ENCODE peak calls at places on chromosomes 11 and 22, in four cellular contexts. One of them, this sample, is unnamed.

GRCh38 chr11:30583505-30584280 is 2.5 kb downstream of the MPPED2 start:
- DNase-seq in GM12878: no peak
- DNase-seq in K562: no peak
- DNase-seq in HepG2: no peak
- DNase-seq in this sample: no peak

GRCh38 chr11:111206472-111206871 is 39.1 kb upstream of the POU2AF2 start:
- DNase-seq in GM12878: no peak
- DNase-seq in K562: no peak
- DNase-seq in HepG2: no peak
- DNase-seq in this sample: peak

GRCh38 chr22:38257170-38257569 is 15.6 kb downstream of the TMEM184B start:
- DNase-seq in GM12878: no peak
- DNase-seq in K562: no peak
- DNase-seq in HepG2: no peak
- DNase-seq in this sample: no peak

GRCh38 chr22:39206491-39206890 is 38.3 kb downstream of the PDGFB start:
- DNase-seq in GM12878: no peak
- DNase-seq in K562: no peak
- DNase-seq in HepG2: no peak
- DNase-seq in this sample: no peak

GRCh38 chr22:46462726-46463371 is 74.6 kb downstream of the CELSR1 start:
- DNase-seq in GM12878: no peak
- DNase-seq in K562: no peak
- DNase-seq in HepG2: no peak
- DNase-seq in this sample: peak

GRCh38 chr11:99020324-99021225 is at the start of gene CNTN5:
- DNase-seq in GM12878: no peak
- DNase-seq in K562: peak
- DNase-seq in HepG2: peak
- DNase-seq in this sample: peak

GRCh38 chr22:41197046-41197807 is 7.9 kb upstream of the L3MBTL2 start:
- DNase-seq in GM12878: no peak
- DNase-seq in K562: peak
- DNase-seq in HepG2: peak
- DNase-seq in this sample: peak

GRCh38 chr22:24553597-24554315 is 1.2 kb downstream of the GUCD1 start:
- DNase-seq in GM12878: no peak
- DNase-seq in K562: no peak
- DNase-seq in HepG2: peak
- DNase-seq in this sample: no peak

GRCh38 chr11:7830740-7831139 is 34.0 kb upstream of the OR5P2 start:
- DNase-seq in GM12878: no peak
- DNase-seq in K562: no peak
- DNase-seq in HepG2: no peak
- DNase-seq in this sample: no peak

GRCh38 chr11:45269678-45270077 is 16.5 kb downstream of the SYT13 start:
- DNase-seq in GM12878: no peak
- DNase-seq in K562: no peak
- DNase-seq in HepG2: no peak
- DNase-seq in this sample: no peak

GRCh38 chr11:9201372-9202162 is 63.6 kb downstream of the DENND5A start:
- DNase-seq in GM12878: no peak
- DNase-seq in K562: no peak
- DNase-seq in HepG2: no peak
- DNase-seq in this sample: no peak

GRCh38 chr11:111944139-111944538 is 7.0 kb downstream of the DIXDC1 start:
- DNase-seq in GM12878: no peak
- DNase-seq in K562: no peak
- DNase-seq in HepG2: peak
- DNase-seq in this sample: no peak

GRCh38 chr11:11036185-11037161 is 178.6 kb upstream of the ZBED5 start:
- DNase-seq in GM12878: no peak
- DNase-seq in K562: peak
- DNase-seq in HepG2: peak
- DNase-seq in this sample: peak

GRCh38 chr11:125218336-125218735 is 53.8 kb downstream of the PKNOX2 start:
- DNase-seq in GM12878: no peak
- DNase-seq in K562: no peak
- DNase-seq in HepG2: no peak
- DNase-seq in this sample: no peak

GRCh38 chr11:95499516-95500135 is 268.6 kb upstream of the SESN3 start:
- DNase-seq in GM12878: no peak
- DNase-seq in K562: no peak
- DNase-seq in HepG2: no peak
- DNase-seq in this sample: peak

GRCh38 chr11:95502522-95502921 is 271.5 kb upstream of the SESN3 start:
- DNase-seq in GM12878: no peak
- DNase-seq in K562: no peak
- DNase-seq in HepG2: no peak
- DNase-seq in this sample: no peak

GRCh38 chr11:95498731-95499396 is 267.9 kb upstream of the SESN3 start:
- DNase-seq in GM12878: no peak
- DNase-seq in K562: no peak
- DNase-seq in HepG2: no peak
- DNase-seq in this sample: peak

GRCh38 chr11:95501761-95502266 is 270.8 kb upstream of the SESN3 start:
- DNase-seq in GM12878: no peak
- DNase-seq in K562: no peak
- DNase-seq in HepG2: no peak
- DNase-seq in this sample: no peak

DNA sequence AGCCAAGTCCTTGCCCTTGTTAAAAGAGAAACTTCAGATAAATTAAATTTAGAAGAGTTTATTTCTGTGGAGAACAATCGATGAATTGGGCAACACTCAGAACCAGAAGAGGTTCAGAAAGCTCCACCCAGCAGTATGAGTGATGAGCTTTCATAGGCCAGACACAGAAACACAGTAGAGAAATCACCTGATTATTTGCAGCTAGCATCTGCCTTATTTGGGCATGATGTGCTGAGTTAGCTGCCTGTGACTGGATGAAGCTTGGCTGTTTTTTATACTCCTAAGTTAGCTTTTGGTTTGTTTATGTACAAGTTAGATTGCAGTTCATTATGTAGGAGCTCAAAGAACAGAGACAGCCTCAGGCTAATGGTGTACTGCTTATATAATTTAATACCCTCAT is 269.5 kb upstream of the SESN3 start:
- DNase-seq in GM12878: no peak
- DNase-seq in K562: no peak
- DNase-seq in HepG2: no peak
- DNase-seq in this sample: no peak
- TF ChIP-seq CHD4 in GM12878: no peak
- TF ChIP-seq CHD4 in K562: no peak
- TF ChIP-seq CHD4 in HepG2: no peak
- TF ChIP-seq CHD4 in this sample: no peak

DNA sequence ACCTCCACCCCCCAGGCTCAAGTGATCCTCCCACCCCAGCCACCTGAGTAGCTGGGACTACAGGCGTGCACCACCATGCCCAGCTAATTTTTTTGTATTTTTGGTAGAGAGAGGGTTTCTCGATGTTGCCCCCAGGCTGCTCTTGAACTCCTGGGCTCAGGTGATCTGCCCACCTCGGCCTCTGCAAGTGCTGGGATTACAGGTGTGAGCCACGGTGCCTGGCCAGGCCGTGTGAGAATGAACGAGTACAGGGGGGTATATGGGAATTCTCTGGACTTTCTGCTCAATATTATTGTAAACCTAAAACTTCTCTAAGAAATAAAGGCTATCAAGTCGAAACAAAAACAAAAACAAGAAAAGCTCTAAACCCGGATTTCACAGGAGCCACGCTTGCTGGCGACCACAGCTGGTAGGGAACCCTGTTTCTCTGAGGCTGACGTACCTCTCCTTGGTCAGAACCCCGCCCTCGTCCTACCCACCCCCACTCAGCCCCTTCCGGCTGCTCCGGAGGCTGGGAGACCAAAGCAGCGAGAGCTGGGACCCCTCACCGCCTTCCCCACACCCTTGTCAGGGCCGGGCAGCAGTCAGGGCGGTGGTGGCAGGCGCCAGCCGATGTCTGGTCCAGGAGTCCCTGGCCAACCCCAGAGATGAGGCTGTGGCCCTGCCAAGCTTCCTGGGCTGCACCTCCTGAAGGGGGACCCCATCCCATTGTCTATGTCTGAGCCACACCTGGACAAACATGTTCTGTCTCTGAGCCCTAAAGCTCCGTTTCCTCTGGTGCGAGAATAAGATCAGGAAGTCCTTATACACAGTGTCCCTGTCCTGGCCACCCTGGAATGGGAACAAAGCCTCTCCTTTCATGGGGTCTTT is 52.1 kb downstream of the LINC01488 start:
- DNase-seq in GM12878: no peak
- DNase-seq in K562: no peak
- DNase-seq in HepG2: no peak
- DNase-seq in this sample: no peak
- TF ChIP-seq CHD4 in GM12878: no peak
- TF ChIP-seq CHD4 in K562: no peak
- TF ChIP-seq CHD4 in HepG2: no peak
- TF ChIP-seq CHD4 in this sample: no peak

GRCh38 chr11:130099356-130099755 is 29.7 kb downstream of the APLP2 start:
- DNase-seq in GM12878: no peak
- DNase-seq in K562: no peak
- DNase-seq in HepG2: no peak
- DNase-seq in this sample: no peak
- TF ChIP-seq CHD4 in GM12878: no peak
- TF ChIP-seq CHD4 in K562: no peak
- TF ChIP-seq CHD4 in HepG2: no peak
- TF ChIP-seq CHD4 in this sample: no peak

GRCh38 chr22:19652316-19652715 is 62.0 kb upstream of the SEPTIN5 start:
- DNase-seq in GM12878: no peak
- DNase-seq in K562: no peak
- DNase-seq in HepG2: no peak
- DNase-seq in this sample: no peak
- TF ChIP-seq CHD4 in GM12878: no peak
- TF ChIP-seq CHD4 in K562: no peak
- TF ChIP-seq CHD4 in HepG2: no peak
- TF ChIP-seq CHD4 in this sample: no peak

DNA sequence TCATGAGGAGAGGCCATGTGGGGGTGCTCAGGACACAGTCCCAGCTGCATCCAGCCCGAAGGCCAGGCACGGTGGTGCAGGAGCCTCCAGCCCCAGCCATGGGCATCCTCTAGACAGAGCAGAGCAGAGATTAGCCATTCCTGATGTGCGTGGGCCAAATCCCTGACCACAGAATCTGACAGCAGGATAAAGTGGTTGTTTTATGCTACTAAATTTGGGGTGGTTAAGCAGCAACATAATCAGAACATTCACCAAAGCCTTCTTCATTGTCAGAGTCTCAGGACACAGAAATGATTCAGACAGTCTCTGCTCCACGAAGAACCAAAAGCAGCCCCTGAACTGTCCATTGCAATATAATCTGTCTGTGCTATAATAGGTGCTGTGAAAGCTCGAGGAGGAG is 19.7 kb downstream of the RASD2 start:
- DNase-seq in GM12878: no peak
- DNase-seq in K562: no peak
- DNase-seq in HepG2: no peak
- DNase-seq in this sample: no peak
- TF ChIP-seq CHD4 in GM12878: no peak
- TF ChIP-seq CHD4 in K562: no peak
- TF ChIP-seq CHD4 in HepG2: no peak
- TF ChIP-seq CHD4 in this sample: no peak

GRCh38 chr22:42742940-42743339 is 22.3 kb upstream of the A4GALT start:
- DNase-seq in GM12878: no peak
- DNase-seq in K562: peak
- DNase-seq in HepG2: no peak
- DNase-seq in this sample: no peak
- TF ChIP-seq CHD4 in GM12878: no peak
- TF ChIP-seq CHD4 in K562: no peak
- TF ChIP-seq CHD4 in HepG2: no peak
- TF ChIP-seq CHD4 in this sample: no peak

GRCh38 chr22:17910561-17911311 is 113.6 kb downstream of the MICAL3 start:
- DNase-seq in GM12878: no peak
- DNase-seq in K562: no peak
- DNase-seq in HepG2: no peak
- DNase-seq in this sample: peak
- TF ChIP-seq CHD4 in GM12878: no peak
- TF ChIP-seq CHD4 in K562: no peak
- TF ChIP-seq CHD4 in HepG2: no peak
- TF ChIP-seq CHD4 in this sample: no peak

GRCh38 chr22:25564320-25564978 is at the start of gene GRK3:
- DNase-seq in GM12878: no peak
- DNase-seq in K562: peak
- DNase-seq in HepG2: no peak
- DNase-seq in this sample: peak

GRCh38 chr22:25569983-25570382 is 5.5 kb downstream of the GRK3 start:
- DNase-seq in GM12878: no peak
- DNase-seq in K562: no peak
- DNase-seq in HepG2: no peak
- DNase-seq in this sample: no peak

GRCh38 chr22:25566812-25567211 is 2.3 kb downstream of the GRK3 start:
- DNase-seq in GM12878: no peak
- DNase-seq in K562: no peak
- DNase-seq in HepG2: no peak
- DNase-seq in this sample: no peak

GRCh38 chr22:25564979-25565677 is 653 bp downstream of the GRK3 start:
- DNase-seq in GM12878: no peak
- DNase-seq in K562: no peak
- DNase-seq in HepG2: no peak
- DNase-seq in this sample: peak

GRCh38 chr22:25567305-25567704 is 2.8 kb downstream of the GRK3 start:
- DNase-seq in GM12878: no peak
- DNase-seq in K562: no peak
- DNase-seq in HepG2: no peak
- DNase-seq in this sample: no peak
- TF ChIP-seq CHD4 in GM12878: no peak
- TF ChIP-seq CHD4 in K562: no peak
- TF ChIP-seq CHD4 in HepG2: no peak
- TF ChIP-seq CHD4 in this sample: no peak

GRCh38 chr22:17922925-17923898 is 101.1 kb downstream of the MICAL3 start:
- DNase-seq in GM12878: no peak
- DNase-seq in K562: no peak
- DNase-seq in HepG2: no peak
- DNase-seq in this sample: no peak
- TF ChIP-seq CHD4 in GM12878: no peak
- TF ChIP-seq CHD4 in K562: no peak
- TF ChIP-seq CHD4 in HepG2: no peak
- TF ChIP-seq CHD4 in this sample: no peak

This sample was measured in A549.